ENCODE peak calls at places on chromosomes 2 and 18, in seven cellular contexts. B is A549, K is H1, H is tibial nerve, D is stomach, V is transverse colon, Q is K562. Y is an unnamed sample.
A peak's percentile ranks its signal among the peaks of the same experiment; 100 is the strongest.

GRCh38 chr2:33451825-33452224 is 24.6 kb upstream of the RASGRP3 start:
- DNase-seq in B (no peak), K (no peak), H (no peak), D (no peak), V (no peak), Q (no peak), Y (no peak)

GRCh38 chr2:65402339-65402738 is 30.1 kb downstream of the SPRED2 start:
- DNase-seq in B (no peak), K (no peak), H (no peak), D (no peak), V (no peak), Q (no peak), Y (no peak)

GRCh38 chr2:129765326-129766158 is 213.9 kb upstream of the RAB6C start:
- DNase-seq in B (no peak), K (no peak), H (no peak), D (no peak), V (no peak), Q (no peak), Y (no peak)

GRCh38 chr2:204260162-204260877 is 285.0 kb upstream of the PARD3B start:
- DNase-seq in B (peak; percentile 63), K (peak; percentile 84), H (peak; percentile 94), D (peak; percentile 62), V (peak; percentile 48), Q (peak; percentile 65), Y (peak; percentile 84)

GRCh38 chr18:75205760-75206109 is 3.2 kb downstream of the PTGR3 start:
- DNase-seq in B (no peak), K (no peak), H (peak; percentile 56), D (no peak), V (no peak), Q (peak; percentile 55), Y (no peak)

GRCh38 chr2:235754381-235755207 is 260.8 kb downstream of the AGAP1 start:
- DNase-seq in B (no peak), K (no peak), H (no peak), D (no peak), V (no peak), Q (no peak), Y (no peak)

GRCh38 chr2:23554054-23554697 is 169.2 kb downstream of the KLHL29 start:
- DNase-seq in B (no peak), K (no peak), H (peak; percentile 63), D (no peak), V (peak; percentile 16), Q (no peak), Y (peak; percentile 86)

GRCh38 chr2:85504434-85505261 is 34.3 kb upstream of the MAT2A start:
- DNase-seq in B (peak; percentile 59), K (no peak), H (peak; percentile 51), D (peak; percentile 26), V (no peak), Q (peak; percentile 54), Y (peak; percentile 82)

GRCh38 chr2:48860391-48860790 is 104.9 kb upstream of the LHCGR start:
- DNase-seq in B (no peak), K (no peak), H (no peak), D (no peak), V (no peak), Q (no peak), Y (no peak)

GRCh38 chr2:122528061-122528460 is 772.6 kb downstream of the TSN start:
- DNase-seq in B (no peak), K (no peak), H (no peak), D (no peak), V (no peak), Q (no peak), Y (no peak)

GRCh38 chr2:189253841-189254240 is 74.3 kb upstream of the COL5A2 start:
- DNase-seq in B (no peak), K (no peak), H (no peak), D (no peak), V (no peak), Q (no peak), Y (no peak)

GRCh38 chr2:12607971-12608370 is 108.8 kb upstream of the TRIB2 start:
- DNase-seq in B (no peak), K (no peak), H (no peak), D (no peak), V (no peak), Q (no peak), Y (no peak)

GRCh38 chr2:85792783-85793441 is 39.1 kb downstream of the ATOH8 start:
- DNase-seq in B (peak; percentile 48), K (no peak), H (no peak), D (no peak), V (no peak), Q (no peak), Y (peak; percentile 69)

GRCh38 chr2:101047774-101048173 is 45.7 kb downstream of the RPL31 start:
- DNase-seq in B (no peak), K (no peak), H (peak; percentile 18), D (no peak), V (no peak), Q (no peak), Y (no peak)

GRCh38 chr2:222615320-222615719 is 40.6 kb downstream of the FARSB start:
- DNase-seq in B (no peak), K (no peak), H (no peak), D (no peak), V (no peak), Q (no peak), Y (no peak)

GRCh38 chr2:174786066-174786725 is 21.9 kb upstream of the CHRNA1 start:
- DNase-seq in B (no peak), K (no peak), H (no peak), D (no peak), V (no peak), Q (no peak), Y (no peak)

GRCh38 chr2:196239622-196240587 is 68.5 kb upstream of the STK17B start:
- DNase-seq in B (no peak), K (no peak), H (peak; percentile 44), D (peak; percentile 67), V (peak; percentile 79), Q (peak; percentile 71), Y (peak; percentile 73)

DNA sequence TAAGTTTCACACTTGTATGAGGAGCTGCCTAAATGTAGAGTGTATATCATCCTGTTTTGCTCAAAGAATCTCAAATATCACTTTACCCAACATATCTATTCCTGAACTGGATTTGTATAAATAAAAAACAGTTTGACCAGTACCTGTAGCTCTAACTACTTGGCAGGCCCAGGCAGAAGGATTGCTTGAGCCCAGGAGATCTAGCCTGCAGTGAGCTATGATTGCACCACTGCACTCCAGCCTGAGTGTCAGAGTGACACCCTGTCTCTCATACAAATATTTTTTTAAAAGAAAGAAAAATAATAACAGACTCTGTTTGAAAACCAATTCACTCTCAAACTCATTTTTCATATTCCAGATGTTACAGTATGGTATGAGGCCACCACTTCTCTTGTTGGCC is 7.7 kb upstream of the LIMS2 start:
- DNase-seq in B (no peak), K (no peak), H (no peak), D (no peak), V (no peak), Q (no peak), Y (peak; percentile 75)
- H3K27ac ChIP-seq in B (no peak overlapping the region), K (no peak overlapping the region), H (no peak overlapping the region), D (no peak overlapping the region), V (peak overlapping the region; percentile 70), Q (no peak overlapping the region), Y (peak overlapping the region; percentile 67)

DNA sequence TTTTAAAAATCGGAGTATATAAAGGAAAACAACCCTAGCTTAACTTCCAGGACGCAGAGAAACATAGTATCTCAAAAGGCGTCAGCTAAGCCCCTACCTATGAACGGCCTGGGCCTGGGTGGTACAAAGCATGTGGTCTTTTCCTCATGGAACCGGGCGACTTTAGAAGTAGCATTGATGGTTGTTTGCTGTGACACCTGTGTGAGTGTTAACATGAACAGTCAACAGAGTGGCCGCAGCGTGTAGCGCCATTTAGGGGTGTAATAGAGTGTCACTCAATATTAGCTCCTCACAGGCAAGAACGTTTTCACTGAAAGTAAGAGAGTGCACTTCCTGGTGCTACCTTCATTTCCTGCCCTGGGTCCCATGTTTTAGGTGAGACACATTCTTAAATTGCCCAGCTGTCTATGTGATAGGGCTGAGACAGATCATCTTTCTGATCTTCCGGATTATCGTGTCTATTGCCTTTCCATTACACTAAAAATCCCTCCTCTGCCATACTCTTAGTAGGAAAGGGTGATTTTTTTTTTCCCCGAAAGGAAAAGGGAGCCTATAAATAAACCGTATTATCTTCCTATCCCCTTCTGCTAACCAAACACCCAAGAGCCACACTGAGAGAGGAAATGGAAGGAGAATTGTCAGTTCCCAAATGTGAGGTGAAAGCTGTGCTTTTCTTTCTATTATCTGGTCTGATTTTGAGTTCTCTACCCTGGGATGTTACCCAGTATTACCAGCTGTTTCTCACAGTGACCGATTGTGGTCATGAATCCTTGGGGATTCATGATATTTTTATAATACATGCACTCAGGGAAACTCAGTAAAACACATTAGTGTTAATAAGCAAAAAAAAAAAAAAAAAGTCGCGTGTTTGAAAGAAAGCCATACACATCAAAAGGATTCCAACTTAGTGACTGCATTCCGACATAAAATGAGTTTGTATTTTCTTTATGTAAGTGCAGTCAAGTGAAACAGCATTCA is 1.4 kb downstream of the GORASP2 start:
- DNase-seq in B (peak; percentile 70), K (no peak), H (peak; percentile 19), D (no peak), V (peak; percentile 20), Q (peak; percentile 79), Y (no peak)
- TF ChIP-seq POLR2A in B (no peak), K (no peak), H (no peak), D (no peak), V (no peak), Q (peak; percentile 67), Y (no peak)

GRCh38 chr2:45763256-45763655 is 111.8 kb downstream of the PRKCE start:
- DNase-seq in B (no peak), K (no peak), H (no peak), D (no peak), V (no peak), Q (no peak), Y (no peak)

GRCh38 chr2:45758018-45758417 is 106.5 kb downstream of the PRKCE start:
- DNase-seq in B (no peak), K (no peak), H (no peak), D (no peak), V (no peak), Q (no peak), Y (no peak)

GRCh38 chr2:45761660-45762059 is 110.2 kb downstream of the PRKCE start:
- DNase-seq in B (no peak), K (no peak), H (no peak), D (no peak), V (no peak), Q (no peak), Y (no peak)

GRCh38 chr2:45755585-45756330 is 104.3 kb downstream of the PRKCE start:
- DNase-seq in B (no peak), K (no peak), H (no peak), D (no peak), V (no peak), Q (no peak), Y (no peak)

DNA sequence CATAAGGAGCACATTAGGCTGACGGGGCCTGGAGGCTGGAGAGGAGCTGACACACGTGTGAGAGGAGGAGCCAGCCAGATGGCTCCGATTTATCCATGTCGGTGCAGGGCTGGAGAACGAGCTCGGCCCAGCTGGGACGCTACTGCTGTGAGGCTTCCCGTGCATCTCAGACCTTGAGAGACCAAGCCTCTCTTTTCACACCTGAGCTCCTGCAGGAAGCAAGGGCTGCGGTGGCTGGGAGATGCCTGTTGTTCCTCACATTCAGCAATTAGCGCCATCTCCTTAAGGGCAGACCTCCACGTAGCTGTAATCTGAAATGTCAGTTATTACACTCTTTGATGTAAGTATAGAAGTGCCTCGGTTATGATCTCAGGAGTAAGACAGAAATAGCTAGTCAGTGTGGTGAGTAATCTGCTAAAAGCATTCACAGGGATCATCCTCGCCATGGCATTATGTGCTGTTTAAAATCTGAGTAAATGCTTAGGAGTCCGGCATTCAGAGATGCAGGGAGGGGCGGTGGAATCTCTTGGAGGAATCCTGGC is 107.9 kb downstream of the PRKCE start:
- DNase-seq in B (no peak), K (no peak), H (no peak), D (no peak), V (no peak), Q (no peak), Y (no peak)
- TF ChIP-seq EP300 in B (no peak), K (no peak), H (no peak), D (no peak), V (no peak), Q (no peak), Y (no peak)

GRCh38 chr2:237966565-237967462 is at the start of gene UBE2F:
- DNase-seq in B (peak; percentile 93), K (peak; percentile 99), H (peak; percentile 97), D (peak; percentile 98), V (peak; percentile 98), Q (peak; percentile 95), Y (peak; percentile 98)
- H3K27ac ChIP-seq in B (peak within 1 kb of the TSS; percentile 85), K (no peak within 1 kb of the TSS), H (no peak within 1 kb of the TSS), D (peak within 1 kb of the TSS; percentile 80), V (peak within 1 kb of the TSS; percentile 71), Q (peak within 1 kb of the TSS; percentile 98), Y (peak within 1 kb of the TSS; percentile 79)